ENCODE peak calls at places on chromosome 5, in nine cellular contexts. I, N, Y, A, R, Z, S, V and D are unnamed samples.
A peak's percentile ranks its signal among the peaks of the same experiment; 100 is the strongest.

GRCh38 chr5:140075371-140075770 is 32.3 kb upstream of the NRG2 start:
- DNase-seq in I (peak; percentile 49), N (peak; percentile 5), Y (no peak), A (peak; percentile 43), R (no peak), Z (no peak), S (no peak), V (no peak), D (no peak)

GRCh38 chr5:150377964-150378694 is 20.6 kb downstream of the TCOF1 start:
- DNase-seq in I (peak; percentile 94), N (no peak), Y (no peak), A (peak; percentile 37), R (peak; percentile 66), Z (no peak), S (no peak), V (no peak), D (peak; percentile 83)

GRCh38 chr5:16916262-16916878 is 19.7 kb downstream of the MYO10 start:
- DNase-seq in I (peak; percentile 95), N (no peak), Y (no peak), A (peak; percentile 100), R (peak; percentile 91), Z (no peak), S (no peak), V (no peak), D (peak; percentile 61)

GRCh38 chr5:141717043-141717442 is 35.0 kb upstream of the ARAP3 start:
- DNase-seq in I (no peak), N (no peak), Y (no peak), A (no peak), R (no peak), Z (no peak), S (no peak), V (no peak), D (no peak)

GRCh38 chr5:180340856-180341255 is 12.3 kb downstream of the GFPT2 start:
- DNase-seq in I (peak; percentile 78), N (no peak), Y (no peak), A (peak; percentile 29), R (no peak), Z (no peak), S (no peak), V (no peak), D (no peak)

GRCh38 chr5:159195775-159196174 is 13.6 kb downstream of the RNF145 start:
- DNase-seq in I (no peak), N (no peak), Y (no peak), A (no peak), R (no peak), Z (no peak), S (no peak), V (no peak), D (no peak)

GRCh38 chr5:132753135-132753987 is 6.1 kb downstream of the CCNI2 start:
- DNase-seq in I (no peak), N (no peak), Y (no peak), A (no peak), R (peak; percentile 24), Z (peak; percentile 2), S (no peak), V (no peak), D (no peak)

GRCh38 chr5:139954462-139954861 is 88.6 kb downstream of the NRG2 start:
- DNase-seq in I (no peak), N (no peak), Y (no peak), A (no peak), R (no peak), Z (no peak), S (no peak), V (no peak), D (no peak)

GRCh38 chr5:77483662-77484061 is 8.5 kb downstream of the WDR41 start:
- DNase-seq in I (no peak), N (no peak), Y (no peak), A (no peak), R (no peak), Z (no peak), S (no peak), V (no peak), D (no peak)

GRCh38 chr5:141413540-141414069 is 818 bp downstream of the PCDHGA10 start:
- DNase-seq in I (no peak), N (no peak), Y (no peak), A (no peak), R (no peak), Z (no peak), S (no peak), V (no peak), D (no peak)

GRCh38 chr5:29113516-29113915 is 2075.1 kb upstream of the CDH9 start:
- DNase-seq in I (no peak), N (no peak), Y (no peak), A (no peak), R (no peak), Z (no peak), S (no peak), V (no peak), D (no peak)

GRCh38 chr5:64958757-64959391 is 190.1 kb downstream of the CWC27 start:
- DNase-seq in I (peak; percentile 77), N (no peak), Y (no peak), A (peak; percentile 23), R (no peak), Z (no peak), S (no peak), V (no peak), D (peak; percentile 51)

GRCh38 chr5:32233696-32234447 is 59.8 kb upstream of the GOLPH3 start:
- DNase-seq in I (peak; percentile 72), N (no peak), Y (no peak), A (peak; percentile 17), R (peak; percentile 71), Z (no peak), S (no peak), V (no peak), D (no peak)

GRCh38 chr5:52808316-52808901 is 20.7 kb downstream of the ITGA1 start:
- DNase-seq in I (no peak), N (no peak), Y (no peak), A (no peak), R (no peak), Z (no peak), S (no peak), V (no peak), D (no peak)

GRCh38 chr5:150540615-150541396 is 32.9 kb downstream of the NDST1 start:
- DNase-seq in I (peak; percentile 97), N (no peak), Y (peak; percentile 80), A (peak; percentile 61), R (peak; percentile 93), Z (no peak), S (peak; percentile 42), V (no peak), D (no peak)

GRCh38 chr5:151624486-151624885 is 33.4 kb upstream of the FAT2 start:
- DNase-seq in I (peak; percentile 16), N (no peak), Y (no peak), A (no peak), R (no peak), Z (no peak), S (no peak), V (no peak), D (no peak)

GRCh38 chr5:45508155-45508554 is 188.0 kb downstream of the HCN1 start:
- DNase-seq in I (no peak), N (no peak), Y (no peak), A (no peak), R (no peak), Z (no peak), S (no peak), V (no peak), D (no peak)

GRCh38 chr5:149381261-149381985 is 2.3 kb upstream of the IL17B start:
- DNase-seq in I (no peak), N (no peak), Y (no peak), A (no peak), R (no peak), Z (no peak), S (no peak), V (no peak), D (no peak)

GRCh38 chr5:132385321-132386105 is 16.0 kb downstream of the SLC22A5 start:
- DNase-seq in I (peak; percentile 79), N (peak; percentile 30), Y (no peak), A (peak; percentile 75), R (peak; percentile 36), Z (peak; percentile 42), S (no peak), V (peak; percentile 43), D (no peak)

GRCh38 chr5:131139321-131139720 is 25.7 kb downstream of the HINT1 start:
- DNase-seq in I (no peak), N (no peak), Y (no peak), A (no peak), R (no peak), Z (no peak), S (no peak), V (no peak), D (no peak)

GRCh38 chr5:27568811-27569210 is 530.4 kb upstream of the CDH9 start:
- DNase-seq in I (no peak), N (no peak), Y (no peak), A (peak; percentile 28), R (peak; percentile 9), Z (no peak), S (no peak), V (no peak), D (no peak)

GRCh38 chr5:148186248-148187003 is 16.4 kb upstream of the SPINK6 start:
- DNase-seq in I (peak; percentile 80), N (no peak), Y (no peak), A (peak; percentile 73), R (peak; percentile 93), Z (no peak), S (no peak), V (no peak), D (peak; percentile 20)

GRCh38 chr5:137372386-137373160 is 126.6 kb downstream of the SPOCK1 start:
- DNase-seq in I (peak; percentile 73), N (no peak), Y (no peak), A (peak; percentile 54), R (no peak), Z (no peak), S (no peak), V (no peak), D (peak; percentile 66)

GRCh38 chr5:167355370-167355769 is 936.1 kb upstream of the WWC1 start:
- DNase-seq in I (no peak), N (no peak), Y (no peak), A (no peak), R (no peak), Z (no peak), S (no peak), V (no peak), D (no peak)

GRCh38 chr5:179906795-179907569 is 715 bp downstream of the TBC1D9B start:
- DNase-seq in I (peak; percentile 60), N (no peak), Y (no peak), A (no peak), R (peak; percentile 40), Z (peak; percentile 32), S (no peak), V (peak; percentile 16), D (no peak)

GRCh38 chr5:173451031-173451430 is 122.8 kb upstream of the STC2 start:
- DNase-seq in I (peak; percentile 30), N (no peak), Y (no peak), A (peak; percentile 42), R (no peak), Z (peak; percentile 8), S (no peak), V (no peak), D (no peak)